ENCODE peak calls at places on chromosome 18, in six cellular contexts. One of them, this sample, is unnamed.
A peak's percentile ranks its signal among the peaks of the same experiment; 100 is the strongest.

GRCh38 chr18:12028674-12029073 is 47.4 kb downstream of the IMPA2 start:
- DNase-seq in stimulated activated CD4-positive, alpha-beta T cell treated with anti-CD3 and anti-CD28 coated beads, Interleukin-2, amount 100 ng/mL, for 48 hours: no peak
- DNase-seq in activated CD4-positive, alpha-beta T cell treated with anti-CD3 and anti-CD28 coated beads for 48 hours: no peak
- DNase-seq in B cell: no peak
- DNase-seq in NCI-H1092: peak; percentile 4
- DNase-seq in stimulated activated CD8-positive, alpha-beta memory T cell treated with anti-CD3 and anti-CD28 coated beads, Interleukin-15, amount 100 ng/mL, for 1 hour: no peak
- DNase-seq in this sample: no peak

GRCh38 chr18:23626451-23627279 is 36.0 kb downstream of the ANKRD29 start:
- DNase-seq in stimulated activated CD4-positive, alpha-beta T cell treated with anti-CD3 and anti-CD28 coated beads, Interleukin-2, amount 100 ng/mL, for 48 hours: no peak
- DNase-seq in activated CD4-positive, alpha-beta T cell treated with anti-CD3 and anti-CD28 coated beads for 48 hours: no peak
- DNase-seq in B cell: no peak
- DNase-seq in NCI-H1092: no peak
- DNase-seq in stimulated activated CD8-positive, alpha-beta memory T cell treated with anti-CD3 and anti-CD28 coated beads, Interleukin-15, amount 100 ng/mL, for 1 hour: no peak
- DNase-seq in this sample: no peak

GRCh38 chr18:48829443-48830149 is 121.2 kb downstream of the SMAD7 start:
- DNase-seq in stimulated activated CD4-positive, alpha-beta T cell treated with anti-CD3 and anti-CD28 coated beads, Interleukin-2, amount 100 ng/mL, for 48 hours: no peak
- DNase-seq in activated CD4-positive, alpha-beta T cell treated with anti-CD3 and anti-CD28 coated beads for 48 hours: no peak
- DNase-seq in B cell: no peak
- DNase-seq in NCI-H1092: peak; percentile 70
- DNase-seq in stimulated activated CD8-positive, alpha-beta memory T cell treated with anti-CD3 and anti-CD28 coated beads, Interleukin-15, amount 100 ng/mL, for 1 hour: no peak
- DNase-seq in this sample: no peak

GRCh38 chr18:46156124-46156745 is 52.0 kb downstream of the HAUS1 start:
- DNase-seq in stimulated activated CD4-positive, alpha-beta T cell treated with anti-CD3 and anti-CD28 coated beads, Interleukin-2, amount 100 ng/mL, for 48 hours: no peak
- DNase-seq in activated CD4-positive, alpha-beta T cell treated with anti-CD3 and anti-CD28 coated beads for 48 hours: peak; percentile 49
- DNase-seq in B cell: no peak
- DNase-seq in NCI-H1092: no peak
- DNase-seq in stimulated activated CD8-positive, alpha-beta memory T cell treated with anti-CD3 and anti-CD28 coated beads, Interleukin-15, amount 100 ng/mL, for 1 hour: no peak
- DNase-seq in this sample: no peak

GRCh38 chr18:58473071-58473470 is 155.8 kb downstream of the ALPK2 start:
- DNase-seq in stimulated activated CD4-positive, alpha-beta T cell treated with anti-CD3 and anti-CD28 coated beads, Interleukin-2, amount 100 ng/mL, for 48 hours: no peak
- DNase-seq in activated CD4-positive, alpha-beta T cell treated with anti-CD3 and anti-CD28 coated beads for 48 hours: no peak
- DNase-seq in B cell: no peak
- DNase-seq in NCI-H1092: no peak
- DNase-seq in stimulated activated CD8-positive, alpha-beta memory T cell treated with anti-CD3 and anti-CD28 coated beads, Interleukin-15, amount 100 ng/mL, for 1 hour: no peak
- DNase-seq in this sample: no peak

GRCh38 chr18:59029663-59030421 is 109.8 kb upstream of the SEC11C start:
- DNase-seq in stimulated activated CD4-positive, alpha-beta T cell treated with anti-CD3 and anti-CD28 coated beads, Interleukin-2, amount 100 ng/mL, for 48 hours: no peak
- DNase-seq in activated CD4-positive, alpha-beta T cell treated with anti-CD3 and anti-CD28 coated beads for 48 hours: no peak
- DNase-seq in B cell: no peak
- DNase-seq in NCI-H1092: no peak
- DNase-seq in stimulated activated CD8-positive, alpha-beta memory T cell treated with anti-CD3 and anti-CD28 coated beads, Interleukin-15, amount 100 ng/mL, for 1 hour: no peak
- DNase-seq in this sample: no peak

GRCh38 chr18:13268746-13269285 is 50.3 kb downstream of the LDLRAD4 start:
- DNase-seq in stimulated activated CD4-positive, alpha-beta T cell treated with anti-CD3 and anti-CD28 coated beads, Interleukin-2, amount 100 ng/mL, for 48 hours: no peak
- DNase-seq in activated CD4-positive, alpha-beta T cell treated with anti-CD3 and anti-CD28 coated beads for 48 hours: no peak
- DNase-seq in B cell: no peak
- DNase-seq in NCI-H1092: no peak
- DNase-seq in stimulated activated CD8-positive, alpha-beta memory T cell treated with anti-CD3 and anti-CD28 coated beads, Interleukin-15, amount 100 ng/mL, for 1 hour: no peak
- DNase-seq in this sample: no peak

GRCh38 chr18:61335737-61336555 is 2.7 kb downstream of the CDH20 start:
- DNase-seq in stimulated activated CD4-positive, alpha-beta T cell treated with anti-CD3 and anti-CD28 coated beads, Interleukin-2, amount 100 ng/mL, for 48 hours: no peak
- DNase-seq in activated CD4-positive, alpha-beta T cell treated with anti-CD3 and anti-CD28 coated beads for 48 hours: no peak
- DNase-seq in B cell: no peak
- DNase-seq in NCI-H1092: no peak
- DNase-seq in stimulated activated CD8-positive, alpha-beta memory T cell treated with anti-CD3 and anti-CD28 coated beads, Interleukin-15, amount 100 ng/mL, for 1 hour: no peak
- DNase-seq in this sample: no peak

GRCh38 chr18:46856975-46857374 is 60.3 kb downstream of the PIAS2 start:
- DNase-seq in stimulated activated CD4-positive, alpha-beta T cell treated with anti-CD3 and anti-CD28 coated beads, Interleukin-2, amount 100 ng/mL, for 48 hours: no peak
- DNase-seq in activated CD4-positive, alpha-beta T cell treated with anti-CD3 and anti-CD28 coated beads for 48 hours: no peak
- DNase-seq in B cell: no peak
- DNase-seq in NCI-H1092: peak; percentile 33
- DNase-seq in stimulated activated CD8-positive, alpha-beta memory T cell treated with anti-CD3 and anti-CD28 coated beads, Interleukin-15, amount 100 ng/mL, for 1 hour: no peak
- DNase-seq in this sample: no peak

GRCh38 chr18:59631583-59632181 is 65.5 kb downstream of the CCBE1 start:
- DNase-seq in stimulated activated CD4-positive, alpha-beta T cell treated with anti-CD3 and anti-CD28 coated beads, Interleukin-2, amount 100 ng/mL, for 48 hours: no peak
- DNase-seq in activated CD4-positive, alpha-beta T cell treated with anti-CD3 and anti-CD28 coated beads for 48 hours: no peak
- DNase-seq in B cell: no peak
- DNase-seq in NCI-H1092: no peak
- DNase-seq in stimulated activated CD8-positive, alpha-beta memory T cell treated with anti-CD3 and anti-CD28 coated beads, Interleukin-15, amount 100 ng/mL, for 1 hour: no peak
- DNase-seq in this sample: no peak

GRCh38 chr18:31102020-31102684 is at the start of gene DSC2:
- DNase-seq in stimulated activated CD4-positive, alpha-beta T cell treated with anti-CD3 and anti-CD28 coated beads, Interleukin-2, amount 100 ng/mL, for 48 hours: no peak
- DNase-seq in activated CD4-positive, alpha-beta T cell treated with anti-CD3 and anti-CD28 coated beads for 48 hours: no peak
- DNase-seq in B cell: no peak
- DNase-seq in NCI-H1092: no peak
- DNase-seq in stimulated activated CD8-positive, alpha-beta memory T cell treated with anti-CD3 and anti-CD28 coated beads, Interleukin-15, amount 100 ng/mL, for 1 hour: no peak
- DNase-seq in this sample: no peak

GRCh38 chr18:36636237-36636792 is 192.5 kb downstream of the TPGS2 start:
- DNase-seq in stimulated activated CD4-positive, alpha-beta T cell treated with anti-CD3 and anti-CD28 coated beads, Interleukin-2, amount 100 ng/mL, for 48 hours: no peak
- DNase-seq in activated CD4-positive, alpha-beta T cell treated with anti-CD3 and anti-CD28 coated beads for 48 hours: no peak
- DNase-seq in B cell: no peak
- DNase-seq in NCI-H1092: no peak
- DNase-seq in stimulated activated CD8-positive, alpha-beta memory T cell treated with anti-CD3 and anti-CD28 coated beads, Interleukin-15, amount 100 ng/mL, for 1 hour: no peak
- DNase-seq in this sample: no peak

GRCh38 chr18:50045126-50045525 is 149.8 kb downstream of the MYO5B start:
- DNase-seq in stimulated activated CD4-positive, alpha-beta T cell treated with anti-CD3 and anti-CD28 coated beads, Interleukin-2, amount 100 ng/mL, for 48 hours: no peak
- DNase-seq in activated CD4-positive, alpha-beta T cell treated with anti-CD3 and anti-CD28 coated beads for 48 hours: no peak
- DNase-seq in B cell: no peak
- DNase-seq in NCI-H1092: no peak
- DNase-seq in stimulated activated CD8-positive, alpha-beta memory T cell treated with anti-CD3 and anti-CD28 coated beads, Interleukin-15, amount 100 ng/mL, for 1 hour: no peak
- DNase-seq in this sample: no peak

GRCh38 chr18:58865009-58865345 is 300 bp downstream of the ZNF532 start:
- DNase-seq in stimulated activated CD4-positive, alpha-beta T cell treated with anti-CD3 and anti-CD28 coated beads, Interleukin-2, amount 100 ng/mL, for 48 hours: no peak
- DNase-seq in activated CD4-positive, alpha-beta T cell treated with anti-CD3 and anti-CD28 coated beads for 48 hours: no peak
- DNase-seq in B cell: no peak
- DNase-seq in NCI-H1092: no peak
- DNase-seq in stimulated activated CD8-positive, alpha-beta memory T cell treated with anti-CD3 and anti-CD28 coated beads, Interleukin-15, amount 100 ng/mL, for 1 hour: no peak
- DNase-seq in this sample: no peak

GRCh38 chr18:37575646-37576045 is 10.0 kb upstream of the CELF4 start:
- DNase-seq in stimulated activated CD4-positive, alpha-beta T cell treated with anti-CD3 and anti-CD28 coated beads, Interleukin-2, amount 100 ng/mL, for 48 hours: no peak
- DNase-seq in activated CD4-positive, alpha-beta T cell treated with anti-CD3 and anti-CD28 coated beads for 48 hours: no peak
- DNase-seq in B cell: no peak
- DNase-seq in NCI-H1092: peak; percentile 85
- DNase-seq in stimulated activated CD8-positive, alpha-beta memory T cell treated with anti-CD3 and anti-CD28 coated beads, Interleukin-15, amount 100 ng/mL, for 1 hour: no peak
- DNase-seq in this sample: no peak